ENCODE peak calls at places on chromosomes 7 and 10, in five cellular contexts. H is brain microvascular endothelial cell; Z is CD8-positive, alpha-beta T cell; O is right atrium auricular region; W is GM06990. Q is an unnamed sample.

GRCh38 chr7:32171248-32171647 is 101.0 kb upstream of the PDE1C start:
- DNase-seq in Z (no peak), H (no peak), W (no peak), O (no peak), Q (no peak)

GRCh38 chr7:46290374-46291061 is 369.4 kb upstream of the IGFBP3 start:
- DNase-seq in W (no peak), H (no peak), Z (no peak), O (no peak), Q (peak)

GRCh38 chr10:73655257-73655989 is 406 bp downstream of the SYNPO2L start:
- DNase-seq in Z (no peak), W (no peak), O (no peak), H (no peak), Q (peak)

GRCh38 chr7:5229451-5230271 is 39.6 kb downstream of the WIPI2 start:
- DNase-seq in H (no peak), O (no peak), Z (no peak), W (no peak), Q (peak)

GRCh38 chr7:66257481-66257880 is 52.3 kb downstream of the TPST1 start:
- DNase-seq in O (no peak), Z (no peak), W (no peak), H (no peak), Q (no peak)

GRCh38 chr10:114824396-114824795 is 2.8 kb downstream of the FHIP2A start:
- DNase-seq in H (no peak), W (no peak), O (no peak), Z (no peak), Q (no peak)

GRCh38 chr10:63084690-63085377 is 48.3 kb upstream of the NRBF2 start:
- DNase-seq in H (no peak), W (no peak), O (no peak), Z (no peak), Q (no peak)

GRCh38 chr7:1697499-1698125 is 27.5 kb downstream of the ELFN1 start:
- DNase-seq in W (no peak), H (no peak), Z (no peak), O (no peak), Q (no peak)

GRCh38 chr10:29839826-29840515 is 205.2 kb upstream of the SVIL start:
- DNase-seq in O (no peak), W (no peak), H (no peak), Z (no peak), Q (no peak)

GRCh38 chr7:54538122-54538521 is 4.1 kb upstream of the VSTM2A start:
- DNase-seq in O (no peak), H (no peak), Z (no peak), W (no peak), Q (no peak)

GRCh38 chr7:151682831-151683614 is 163.3 kb upstream of the RHEB start:
- DNase-seq in Z (no peak), O (no peak), H (no peak), W (no peak), Q (no peak)

GRCh38 chr7:106177738-106178592 is 65.9 kb upstream of the SYPL1 start:
- DNase-seq in O (no peak), H (no peak), W (no peak), Z (no peak), Q (no peak)

GRCh38 chr10:43286076-43286805 is 19.4 kb upstream of the RASGEF1A start:
- DNase-seq in Z (no peak), H (no peak), W (no peak), O (no peak), Q (no peak)

GRCh38 chr7:142231716-142232115 is 26.1 kb downstream of the PRSS58 start:
- DNase-seq in H (no peak), O (no peak), Z (no peak), W (peak), Q (peak)

GRCh38 chr7:73533742-73534141 is 11.6 kb upstream of the BAZ1B start:
- DNase-seq in Z (no peak), O (no peak), W (no peak), H (no peak), Q (no peak)

GRCh38 chr10:14486777-14487510 is 156.2 kb upstream of the FRMD4A start:
- DNase-seq in O (no peak), W (no peak), Z (no peak), H (no peak), Q (no peak)

GRCh38 chr7:122310119-122311021 is 5.8 kb upstream of the FEZF1 start:
- DNase-seq in W (no peak), H (no peak), O (no peak), Z (no peak), Q (peak)

GRCh38 chr7:151900591-151901312 is 23.8 kb upstream of the PRKAG2 start:
- DNase-seq in O (no peak), H (no peak), Z (no peak), W (no peak), Q (no peak)

GRCh38 chr10:4662576-4663161 is 163.3 kb upstream of the AKR1E2 start:
- DNase-seq in W (no peak), H (no peak), O (no peak), Z (no peak), Q (no peak)

GRCh38 chr10:1094112-1095057 is 38.2 kb downstream of the WDR37 start:
- DNase-seq in Z (no peak), H (no peak), W (no peak), O (no peak), Q (peak)

GRCh38 chr10:12547301-12547771 is 198.0 kb downstream of the CAMK1D start:
- DNase-seq in O (no peak), H (no peak), W (no peak), Z (no peak), Q (no peak)

GRCh38 chr7:100632951-100633717 is 8.2 kb downstream of the TFR2 start:
- DNase-seq in Z (no peak), O (peak), H (no peak), W (peak), Q (peak)

GRCh38 chr7:13279854-13280435 is 592.5 kb downstream of the ARL4A start:
- DNase-seq in O (no peak), H (no peak), W (no peak), Z (no peak), Q (peak)

GRCh38 chr10:57221674-57222073 is 860.6 kb upstream of the ZWINT start:
- DNase-seq in Z (no peak), H (no peak), O (no peak), W (no peak), Q (no peak)
- H3K4me3 ChIP-seq in Z (no peak), H (no peak), O (no peak), W (no peak), Q (no peak)

GRCh38 chr7:29892231-29892630 is 85.9 kb downstream of the WIPF3 start:
- DNase-seq in W (no peak), H (no peak), O (no peak), Z (no peak), Q (no peak)
- TF ChIP-seq CTCF in W (no peak), H (no peak), O (no peak), Z (no peak), Q (no peak)

GRCh38 chr10:75400769-75401568 is 595 bp downstream of the ZNF503 start:
- DNase-seq in O (peak), W (peak), Z (no peak), H (peak), Q (peak)

GRCh38 chr10:75403144-75404022 is 1.8 kb upstream of the ZNF503 start:
- DNase-seq in O (peak), H (no peak), W (peak), Z (no peak), Q (no peak)

GRCh38 chr10:75401569-75402485 is at the start of gene ZNF503:
- DNase-seq in Z (no peak), H (peak), W (peak), O (peak), Q (peak)

GRCh38 chr10:75404023-75404334 is 2.4 kb upstream of the ZNF503 start:
- DNase-seq in H (no peak), Z (no peak), W (peak), O (no peak), Q (no peak)

GRCh38 chr10:75402486-75403143 is 1.1 kb upstream of the ZNF503 start:
- DNase-seq in O (no peak), W (peak), H (no peak), Z (no peak), Q (no peak)
- H3K4me3 ChIP-seq in O (peak), W (peak), H (peak), Z (peak), Q (peak)

DNA sequence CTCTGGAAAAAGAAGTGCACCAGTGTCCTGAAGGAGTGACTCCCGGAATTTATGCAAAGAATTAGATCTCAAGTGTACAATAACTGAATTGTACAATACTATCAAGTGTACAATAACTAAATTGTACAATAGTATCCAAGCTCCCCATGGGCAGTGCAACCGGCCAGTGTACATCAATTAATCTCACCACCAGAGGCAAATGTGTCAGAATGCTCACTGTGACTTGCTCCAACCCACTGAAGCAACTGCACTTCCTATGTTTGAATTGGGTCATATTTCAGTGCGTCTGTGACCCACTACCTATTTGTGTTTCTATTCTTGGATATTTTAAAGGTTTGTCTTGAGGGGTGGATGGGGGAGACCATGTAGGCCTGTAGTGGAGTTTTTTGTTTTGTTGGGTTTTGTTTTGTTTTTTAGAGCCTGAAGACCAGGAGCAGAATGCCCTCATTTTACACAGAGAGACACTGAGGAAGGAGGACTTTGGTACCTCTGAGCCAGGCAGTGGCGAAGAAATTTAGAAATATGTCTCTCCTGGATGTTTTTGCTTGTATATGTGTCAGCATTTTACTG is 78.6 kb upstream of the CTTNBP2 start:
- DNase-seq in H (no peak), Z (no peak), W (no peak), O (no peak), Q (no peak)
- TF ChIP-seq CTCF in H (no peak), Z (no peak), W (no peak), O (no peak), Q (no peak)

GRCh38 chr7:27663989-27664331 is 1.3 kb upstream of the HIBADH start:
- DNase-seq in Z (no peak), H (no peak), W (no peak), O (no peak), Q (no peak)
- H3K4me3 ChIP-seq in Z (no peak), H (no peak), W (no peak), O (no peak), Q (no peak)

GRCh38 chr10:58335306-58336005 is 650 bp downstream of the UBE2D1 start:
- DNase-seq in H (peak), W (peak), O (no peak), Z (no peak), Q (peak)

GRCh38 chr10:58330397-58330796 is 4.4 kb upstream of the UBE2D1 start:
- DNase-seq in W (no peak), H (no peak), Z (no peak), O (no peak), Q (no peak)

GRCh38 chr10:58336242-58336641 is 1.4 kb downstream of the UBE2D1 start:
- DNase-seq in O (no peak), Z (no peak), W (no peak), H (no peak), Q (no peak)

DNA sequence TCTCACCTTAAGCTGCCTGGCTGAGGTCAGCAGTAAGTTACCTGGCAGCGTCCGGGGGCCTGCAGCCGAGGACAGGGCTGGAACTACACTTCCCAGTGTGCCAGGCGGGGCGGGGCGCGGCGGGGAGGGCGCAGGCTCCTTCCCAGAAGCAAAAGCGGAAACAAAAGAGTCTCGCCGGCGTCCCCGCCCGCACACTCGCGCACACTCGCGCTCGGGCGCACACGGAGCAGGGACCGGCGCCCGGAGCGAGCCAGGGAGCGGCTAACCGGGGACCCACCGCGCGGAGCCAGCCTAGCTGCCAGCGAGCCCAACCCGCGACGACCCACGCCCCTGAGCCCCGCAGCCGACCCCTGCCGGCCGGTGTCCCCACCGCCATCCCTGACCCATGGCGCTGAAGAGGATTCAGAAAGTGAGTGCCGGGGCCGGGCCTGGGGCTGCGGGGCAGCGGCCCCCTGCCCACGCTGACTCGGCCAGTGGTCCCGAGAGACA is at the start of gene UBE2D1:
- DNase-seq in W (peak), Z (peak), O (peak), H (peak), Q (peak)
- TF ChIP-seq CTCF in W (no peak), Z (no peak), O (no peak), H (peak), Q (no peak)

GRCh38 chr10:3325954-3326353 is 153.4 kb upstream of the PITRM1 start:
- DNase-seq in Z (no peak), O (no peak), W (no peak), H (no peak), Q (no peak)

GRCh38 chr10:3321123-3321522 is 148.5 kb upstream of the PITRM1 start:
- DNase-seq in Z (no peak), W (no peak), H (no peak), O (no peak), Q (no peak)

GRCh38 chr10:3319811-3320226 is 147.2 kb upstream of the PITRM1 start:
- DNase-seq in W (no peak), O (no peak), Z (no peak), H (no peak), Q (no peak)

GRCh38 chr10:3324572-3324971 is 152.0 kb upstream of the PITRM1 start:
- DNase-seq in O (no peak), W (no peak), Z (no peak), H (no peak), Q (no peak)

GRCh38 chr10:3323865-3324498 is 151.4 kb upstream of the PITRM1 start:
- DNase-seq in W (no peak), O (no peak), H (no peak), Z (no peak), Q (no peak)
- H3K4me3 ChIP-seq in W (no peak), O (no peak), H (no peak), Z (no peak), Q (no peak)

GRCh38 chr10:110647136-110647430 is 2.9 kb downstream of the RBM20 start:
- DNase-seq in H (no peak), W (no peak), Z (no peak), O (no peak), Q (no peak)

GRCh38 chr10:110651044-110651958 is 7.2 kb downstream of the RBM20 start:
- DNase-seq in O (no peak), Z (no peak), H (peak), W (peak), Q (peak)

GRCh38 chr10:110650265-110650668 is 6.1 kb downstream of the RBM20 start:
- DNase-seq in W (no peak), O (no peak), Z (no peak), H (no peak), Q (no peak)

GRCh38 chr10:110649652-110650264 is 5.6 kb downstream of the RBM20 start:
- DNase-seq in O (no peak), Z (no peak), W (no peak), H (no peak), Q (no peak)

GRCh38 chr10:110648743-110649651 is 4.9 kb downstream of the RBM20 start:
- DNase-seq in Z (no peak), W (no peak), O (no peak), H (peak), Q (no peak)
- TF ChIP-seq CTCF in Z (no peak), W (no peak), O (no peak), H (peak), Q (no peak)

Q was measured in GM12865.